ENCODE peak calls at places on chromosomes 4 and X, in six cellular contexts. One of them, this sample, is unnamed. For H3K4me1 and H3K27me3, the result is how much of the 10 kb centered on the place peaks cover.

GRCh38 chrX:13721819-13722527 is 12.4 kb downstream of the TRAPPC2 start:
- DNase-seq in uterus: no peak
- DNase-seq in IMR-90: peak
- DNase-seq in transverse colon: no peak
- DNase-seq in fibroblast of lung: peak
- DNase-seq in adrenal gland: no peak
- DNase-seq in this sample: no peak

GRCh38 chr4:55358668-55359067 is 12.6 kb downstream of the SRD5A3 start:
- DNase-seq in fibroblast of lung: peak
- DNase-seq in transverse colon: no peak
- DNase-seq in IMR-90: peak
- DNase-seq in adrenal gland: no peak
- DNase-seq in uterus: no peak
- DNase-seq in this sample: peak

GRCh38 chrX:45743906-45744625 is 543.4 kb upstream of the DIPK2B start:
- DNase-seq in transverse colon: no peak
- DNase-seq in uterus: no peak
- DNase-seq in IMR-90: no peak
- DNase-seq in adrenal gland: no peak
- DNase-seq in fibroblast of lung: no peak
- DNase-seq in this sample: peak

GRCh38 chr4:103478729-103479128 is 241.1 kb downstream of the TACR3 start:
- DNase-seq in transverse colon: no peak
- DNase-seq in IMR-90: no peak
- DNase-seq in fibroblast of lung: no peak
- DNase-seq in uterus: no peak
- DNase-seq in adrenal gland: no peak
- DNase-seq in this sample: no peak

GRCh38 chrX:73478961-73479360 is 32.1 kb downstream of the CDX4 start:
- DNase-seq in transverse colon: no peak
- DNase-seq in adrenal gland: no peak
- DNase-seq in IMR-90: no peak
- DNase-seq in uterus: no peak
- DNase-seq in fibroblast of lung: no peak
- DNase-seq in this sample: no peak

GRCh38 chr4:82744284-82744963 is 54.2 kb downstream of the SCD5 start:
- DNase-seq in uterus: no peak
- DNase-seq in IMR-90: no peak
- DNase-seq in transverse colon: no peak
- DNase-seq in adrenal gland: no peak
- DNase-seq in fibroblast of lung: no peak
- DNase-seq in this sample: peak

GRCh38 chr4:111837761-111838160 is 307.5 kb upstream of the FAM241A start:
- DNase-seq in uterus: no peak
- DNase-seq in fibroblast of lung: no peak
- DNase-seq in transverse colon: no peak
- DNase-seq in adrenal gland: no peak
- DNase-seq in IMR-90: no peak
- DNase-seq in this sample: peak

GRCh38 chr4:13665711-13666660 is 38.5 kb upstream of the BOD1L1 start:
- DNase-seq in uterus: no peak
- DNase-seq in adrenal gland: no peak
- DNase-seq in fibroblast of lung: peak
- DNase-seq in IMR-90: peak
- DNase-seq in transverse colon: no peak
- DNase-seq in this sample: peak

GRCh38 chr4:187118731-187119130 is 395.1 kb upstream of the FAT1 start:
- DNase-seq in fibroblast of lung: peak
- DNase-seq in adrenal gland: no peak
- DNase-seq in transverse colon: no peak
- DNase-seq in uterus: no peak
- DNase-seq in IMR-90: peak
- DNase-seq in this sample: no peak

GRCh38 chr4:161143375-161143774 is 1020.4 kb downstream of the FSTL5 start:
- DNase-seq in adrenal gland: no peak
- DNase-seq in fibroblast of lung: no peak
- DNase-seq in IMR-90: no peak
- DNase-seq in uterus: no peak
- DNase-seq in transverse colon: no peak
- DNase-seq in this sample: no peak

GRCh38 chr4:1473718-1474117 is 67.5 kb upstream of the NKX1-1 start:
- DNase-seq in uterus: no peak
- DNase-seq in fibroblast of lung: no peak
- DNase-seq in adrenal gland: no peak
- DNase-seq in IMR-90: no peak
- DNase-seq in transverse colon: no peak
- DNase-seq in this sample: no peak

GRCh38 chr4:7769936-7770674 is 169.6 kb downstream of the AFAP1 start:
- DNase-seq in adrenal gland: no peak
- DNase-seq in IMR-90: peak
- DNase-seq in transverse colon: no peak
- DNase-seq in fibroblast of lung: no peak
- DNase-seq in uterus: no peak
- DNase-seq in this sample: no peak

GRCh38 chrX:40468033-40468979 is 112.5 kb upstream of the ATP6AP2 start:
- DNase-seq in transverse colon: peak
- DNase-seq in adrenal gland: peak
- DNase-seq in IMR-90: peak
- DNase-seq in uterus: no peak
- DNase-seq in fibroblast of lung: peak
- DNase-seq in this sample: peak

GRCh38 chr4:63269156-63269555 is 1140.1 kb downstream of the TECRL start:
- DNase-seq in adrenal gland: no peak
- DNase-seq in transverse colon: no peak
- DNase-seq in IMR-90: no peak
- DNase-seq in fibroblast of lung: no peak
- DNase-seq in uterus: no peak
- DNase-seq in this sample: no peak

GRCh38 chr4:86522349-86522748 is 71.8 kb upstream of the PTPN13 start:
- DNase-seq in uterus: no peak
- DNase-seq in fibroblast of lung: no peak
- DNase-seq in adrenal gland: no peak
- DNase-seq in transverse colon: no peak
- DNase-seq in IMR-90: no peak
- DNase-seq in this sample: no peak

GRCh38 chr4:65296246-65296645 is 374.0 kb downstream of the EPHA5 start:
- DNase-seq in IMR-90: no peak
- DNase-seq in fibroblast of lung: no peak
- DNase-seq in transverse colon: no peak
- DNase-seq in adrenal gland: no peak
- DNase-seq in uterus: no peak
- DNase-seq in this sample: no peak

GRCh38 chrX:68754406-68754805 is 74.4 kb upstream of the EFNB1 start:
- DNase-seq in IMR-90: no peak
- DNase-seq in fibroblast of lung: no peak
- DNase-seq in uterus: no peak
- DNase-seq in adrenal gland: no peak
- DNase-seq in transverse colon: no peak
- DNase-seq in this sample: no peak

GRCh38 chr4:4575284-4576211 is 33.7 kb upstream of the STX18 start:
- DNase-seq in adrenal gland: peak
- DNase-seq in IMR-90: peak
- DNase-seq in transverse colon: peak
- DNase-seq in uterus: peak
- DNase-seq in fibroblast of lung: peak
- DNase-seq in this sample: no peak

GRCh38 chrX:920234-920799 is 289.7 kb downstream of the SHOX start:
- DNase-seq in uterus: no peak
- DNase-seq in adrenal gland: no peak
- DNase-seq in fibroblast of lung: peak
- DNase-seq in IMR-90: no peak
- DNase-seq in transverse colon: no peak
- DNase-seq in this sample: no peak

GRCh38 chr4:109870061-109870460 is 22.2 kb downstream of the LRIT3 start:
- DNase-seq in fibroblast of lung: no peak
- DNase-seq in transverse colon: no peak
- DNase-seq in IMR-90: no peak
- DNase-seq in uterus: no peak
- DNase-seq in adrenal gland: no peak
- DNase-seq in this sample: no peak

GRCh38 chrX:16479206-16479869 is 170.6 kb upstream of the S100G start:
- DNase-seq in uterus: no peak
- DNase-seq in IMR-90: peak
- DNase-seq in adrenal gland: no peak
- DNase-seq in fibroblast of lung: peak
- DNase-seq in transverse colon: no peak
- DNase-seq in this sample: peak

GRCh38 chr4:138736362-138736761 is 279.2 kb upstream of the NOCT start:
- DNase-seq in transverse colon: no peak
- DNase-seq in fibroblast of lung: peak
- DNase-seq in IMR-90: peak
- DNase-seq in adrenal gland: no peak
- DNase-seq in uterus: no peak
- DNase-seq in this sample: no peak

GRCh38 chrX:149453030-149453429 is 52.1 kb downstream of the IDS start:
- DNase-seq in transverse colon: no peak
- DNase-seq in adrenal gland: peak
- DNase-seq in uterus: no peak
- DNase-seq in IMR-90: peak
- DNase-seq in fibroblast of lung: peak
- DNase-seq in this sample: peak

GRCh38 chr4:110119880-110120279 is 78.5 kb downstream of the ELOVL6 start:
- DNase-seq in adrenal gland: no peak
- DNase-seq in fibroblast of lung: peak
- DNase-seq in IMR-90: peak
- DNase-seq in transverse colon: no peak
- DNase-seq in uterus: no peak
- DNase-seq in this sample: peak

GRCh38 chr4:95087657-95088455 is 330.1 kb downstream of the BMPR1B start:
- DNase-seq in adrenal gland: no peak
- DNase-seq in uterus: no peak
- DNase-seq in transverse colon: no peak
- DNase-seq in IMR-90: peak
- DNase-seq in fibroblast of lung: peak
- DNase-seq in this sample: no peak
- H3K27ac ChIP-seq in adrenal gland: no peak
- H3K27ac ChIP-seq in uterus: no peak
- H3K27ac ChIP-seq in transverse colon: no peak
- H3K27ac ChIP-seq in IMR-90: no peak
- H3K27ac ChIP-seq in fibroblast of lung: no peak
- H3K27ac ChIP-seq in this sample: no peak

GRCh38 chr4:169268951-169269781 is 1.6 kb downstream of the SH3RF1 start:
- DNase-seq in uterus: no peak
- DNase-seq in fibroblast of lung: peak
- DNase-seq in adrenal gland: peak
- DNase-seq in transverse colon: peak
- DNase-seq in IMR-90: peak
- DNase-seq in this sample: peak

GRCh38 chr4:169271692-169272007 is 894 bp upstream of the SH3RF1 start:
- DNase-seq in adrenal gland: no peak
- DNase-seq in transverse colon: peak
- DNase-seq in IMR-90: no peak
- DNase-seq in fibroblast of lung: no peak
- DNase-seq in uterus: no peak
- DNase-seq in this sample: no peak

GRCh38 chr4:169272265-169272886 is 1.6 kb upstream of the SH3RF1 start:
- DNase-seq in transverse colon: no peak
- DNase-seq in uterus: no peak
- DNase-seq in adrenal gland: no peak
- DNase-seq in fibroblast of lung: peak
- DNase-seq in IMR-90: peak
- DNase-seq in this sample: peak

GRCh38 chr4:169270156-169270809 is 473 bp downstream of the SH3RF1 start:
- DNase-seq in adrenal gland: peak
- DNase-seq in fibroblast of lung: peak
- DNase-seq in IMR-90: no peak
- DNase-seq in transverse colon: peak
- DNase-seq in uterus: peak
- DNase-seq in this sample: no peak

GRCh38 chr4:169270810-169271691 is at the start of gene SH3RF1:
- DNase-seq in adrenal gland: peak
- DNase-seq in uterus: peak
- DNase-seq in fibroblast of lung: peak
- DNase-seq in IMR-90: peak
- DNase-seq in transverse colon: peak
- DNase-seq in this sample: peak
- H3K4me1 ChIP-seq in adrenal gland: under half
- H3K4me1 ChIP-seq in uterus: under half
- H3K4me1 ChIP-seq in fibroblast of lung: under half
- H3K4me1 ChIP-seq in IMR-90: under half
- H3K4me1 ChIP-seq in transverse colon: half or more
- H3K4me1 ChIP-seq in this sample: under half

GRCh38 chr4:3212391-3213100 is 36.4 kb upstream of the MSANTD1 start:
- DNase-seq in adrenal gland: no peak
- DNase-seq in fibroblast of lung: no peak
- DNase-seq in uterus: no peak
- DNase-seq in IMR-90: no peak
- DNase-seq in transverse colon: no peak
- DNase-seq in this sample: no peak
- H3K27me3 ChIP-seq in adrenal gland: under half
- H3K27me3 ChIP-seq in fibroblast of lung: under half
- H3K27me3 ChIP-seq in uterus: under half
- H3K27me3 ChIP-seq in IMR-90: under half
- H3K27me3 ChIP-seq in transverse colon: under half
- H3K27me3 ChIP-seq in this sample: under half

GRCh38 chr4:41217020-41217333 is 2.6 kb upstream of the APBB2 start:
- DNase-seq in fibroblast of lung: no peak
- DNase-seq in uterus: no peak
- DNase-seq in transverse colon: no peak
- DNase-seq in adrenal gland: no peak
- DNase-seq in IMR-90: no peak
- DNase-seq in this sample: no peak

GRCh38 chr4:41216294-41217019 is 2.1 kb upstream of the APBB2 start:
- DNase-seq in fibroblast of lung: peak
- DNase-seq in adrenal gland: peak
- DNase-seq in transverse colon: peak
- DNase-seq in uterus: peak
- DNase-seq in IMR-90: peak
- DNase-seq in this sample: peak

GRCh38 chr4:41217373-41217772 is 3.0 kb upstream of the APBB2 start:
- DNase-seq in adrenal gland: no peak
- DNase-seq in transverse colon: no peak
- DNase-seq in uterus: no peak
- DNase-seq in IMR-90: no peak
- DNase-seq in fibroblast of lung: no peak
- DNase-seq in this sample: no peak

GRCh38 chr4:41215155-41215554 is 813 bp upstream of the APBB2 start:
- DNase-seq in fibroblast of lung: no peak
- DNase-seq in adrenal gland: no peak
- DNase-seq in uterus: no peak
- DNase-seq in transverse colon: no peak
- DNase-seq in IMR-90: no peak
- DNase-seq in this sample: no peak

GRCh38 chr4:41215969-41216293 is 1.6 kb upstream of the APBB2 start:
- DNase-seq in adrenal gland: no peak
- DNase-seq in uterus: no peak
- DNase-seq in transverse colon: no peak
- DNase-seq in fibroblast of lung: no peak
- DNase-seq in IMR-90: no peak
- DNase-seq in this sample: no peak
- H3K27ac ChIP-seq in adrenal gland: no peak
- H3K27ac ChIP-seq in uterus: peak
- H3K27ac ChIP-seq in transverse colon: peak
- H3K27ac ChIP-seq in fibroblast of lung: no peak
- H3K27ac ChIP-seq in IMR-90: peak
- H3K27ac ChIP-seq in this sample: peak